ENCODE peak calls at places on chromosomes 1 and 21, in nine cellular contexts. V, C, K, D, B, G, M, J and P are unnamed samples.

GRCh38 chr21:33208534-33208933 is 21.2 kb upstream of the IFNAR2 start:
- DNase-seq in C (no peak), K (no peak), D (no peak), G (no peak), B (no peak), V (no peak), J (no peak), M (no peak), P (no peak)

GRCh38 chr1:177256153-177256814 is 85.5 kb downstream of the BRINP2 start:
- DNase-seq in V (no peak), D (peak), M (no peak), J (no peak), G (peak), K (no peak), C (no peak), B (peak), P (peak)

GRCh38 chr21:24450119-24450518 is 1157.2 kb downstream of the MRPL39 start:
- DNase-seq in K (no peak), G (no peak), C (no peak), B (no peak), V (no peak), J (no peak), D (no peak), M (no peak), P (no peak)

GRCh38 chr1:59947047-59947938 is 20.7 kb upstream of the CYP2J2 start:
- DNase-seq in J (no peak), G (peak), V (peak), D (no peak), B (peak), C (no peak), K (peak), M (peak), P (peak)

GRCh38 chr1:30185809-30186208 is 537.6 kb downstream of the MATN1 start:
- DNase-seq in B (no peak), D (no peak), K (no peak), M (no peak), G (no peak), J (peak), C (no peak), V (no peak), P (no peak)

GRCh38 chr1:231626951-231627614 is 493 bp downstream of the DISC1 start:
- DNase-seq in J (no peak), C (no peak), D (peak), B (peak), M (peak), G (peak), K (peak), V (peak), P (peak)

GRCh38 chr21:42118901-42119300 is 47.8 kb downstream of the UMODL1 start:
- DNase-seq in J (no peak), K (peak), D (no peak), G (no peak), B (no peak), C (no peak), V (no peak), M (no peak), P (peak)

GRCh38 chr1:8232036-8232757 is 85.7 kb upstream of the SLC45A1 start:
- DNase-seq in V (no peak), C (no peak), J (no peak), G (no peak), K (no peak), B (no peak), D (no peak), M (no peak), P (no peak)

GRCh38 chr1:229204863-229205777 is 65.8 kb upstream of the RAB4A start:
- DNase-seq in K (no peak), J (no peak), V (no peak), C (no peak), D (no peak), G (no peak), B (peak), M (no peak), P (peak)

GRCh38 chr1:65393345-65393744 is 27.1 kb upstream of the LEPR start:
- DNase-seq in V (no peak), J (no peak), D (no peak), B (no peak), G (no peak), K (no peak), M (no peak), C (no peak), P (peak)

GRCh38 chr1:181021811-181022434 is 747 bp downstream of the STX6 start:
- DNase-seq in G (peak), V (peak), K (peak), M (peak), J (no peak), C (peak), D (peak), B (peak), P (peak)

GRCh38 chr21:18705971-18706370 is 302.4 kb upstream of the TMPRSS15 start:
- DNase-seq in G (no peak), M (no peak), J (no peak), K (no peak), B (no peak), C (no peak), V (no peak), D (no peak), P (no peak)

GRCh38 chr1:203135636-203136305 is 8.2 kb downstream of the ADORA1 start:
- DNase-seq in K (peak), D (no peak), J (no peak), B (peak), V (no peak), C (no peak), G (no peak), M (no peak), P (peak)

GRCh38 chr1:151443846-151444790 is 15.2 kb downstream of the POGZ start:
- DNase-seq in V (no peak), K (peak), G (peak), J (no peak), D (no peak), M (peak), C (peak), B (no peak), P (peak)

GRCh38 chr1:153612755-153613331 is at the start of gene S100A16:
- DNase-seq in G (no peak), B (peak), J (no peak), K (no peak), C (no peak), M (no peak), V (peak), D (peak), P (peak)

GRCh38 chr1:6724517-6725141 is 23.0 kb upstream of the DNAJC11 start:
- DNase-seq in G (no peak), D (no peak), C (no peak), B (no peak), J (no peak), V (no peak), K (no peak), M (no peak), P (peak)

GRCh38 chr1:201702936-201703335 is 126.0 kb upstream of the IPO9 start:
- DNase-seq in M (no peak), J (no peak), G (no peak), K (no peak), C (no peak), V (no peak), B (no peak), D (no peak), P (peak)

GRCh38 chr1:183472488-183473285 is at the start of gene SMG7:
- DNase-seq in J (no peak), G (peak), K (no peak), V (peak), M (peak), B (no peak), C (peak), D (peak), P (peak)